ENCODE peak calls at places on chromosome 7, in five cellular contexts. D, C, Y, E and X are unnamed samples.

GRCh38 chr7:86148501-86148900 is 495.2 kb upstream of the GRM3 start:
- DNase-seq in C (no peak), D (no peak), E (no peak), Y (no peak), X (no peak)

GRCh38 chr7:103106336-103107070 is 31.6 kb downstream of the ARMC10 start:
- DNase-seq in C (no peak), D (no peak), E (no peak), Y (no peak), X (no peak)

GRCh38 chr7:116490351-116490750 is 9.2 kb upstream of the CAV2 start:
- DNase-seq in Y (no peak), C (no peak), D (no peak), E (no peak), X (no peak)

GRCh38 chr7:150976529-150977381 is 1.4 kb downstream of the KCNH2 start:
- DNase-seq in E (no peak), Y (no peak), D (no peak), C (peak; percentile 79), X (no peak)

GRCh38 chr7:102093599-102094001 is 193.1 kb upstream of the SH2B2 start:
- DNase-seq in D (no peak), C (no peak), Y (peak; percentile 30), E (no peak), X (no peak)

GRCh38 chr7:6277476-6277875 is 5.1 kb upstream of the CYTH3 start:
- DNase-seq in E (no peak), C (no peak), D (no peak), Y (no peak), X (no peak)

GRCh38 chr7:68865351-68865885 is 732.9 kb upstream of the AUTS2 start:
- DNase-seq in D (no peak), Y (no peak), E (no peak), C (no peak), X (no peak)

GRCh38 chr7:128735433-128735832 is 3.7 kb upstream of the CALU start:
- DNase-seq in E (no peak), D (no peak), C (no peak), Y (no peak), X (no peak)

GRCh38 chr7:133235212-133235883 is 17.5 kb upstream of the EXOC4 start:
- DNase-seq in E (no peak), D (no peak), Y (no peak), C (no peak), X (no peak)

GRCh38 chr7:26912933-26913536 is 48.6 kb upstream of the SKAP2 start:
- DNase-seq in E (no peak), D (no peak), C (no peak), Y (no peak), X (no peak)

GRCh38 chr7:131327626-131328386 is at the start of gene MKLN1:
- DNase-seq in D (peak; percentile 92), C (peak; percentile 91), Y (peak; percentile 94), E (peak; percentile 74), X (no peak)

GRCh38 chr7:158035343-158035742 is 552.3 kb downstream of the PTPRN2 start:
- DNase-seq in C (no peak), Y (no peak), D (no peak), E (no peak), X (no peak)

GRCh38 chr7:51366930-51367613 is 50.5 kb upstream of the COBL start:
- DNase-seq in Y (peak; percentile 7), E (no peak), D (no peak), C (peak; percentile 78), X (no peak)

GRCh38 chr7:149459540-149460433 is 1.1 kb downstream of the ZNF777 start:
- DNase-seq in E (no peak), D (peak; percentile 31), Y (peak; percentile 37), C (peak; percentile 7), X (no peak)

GRCh38 chr7:122886357-122887081 is at the start of gene CADPS2:
- DNase-seq in E (no peak), C (peak; percentile 89), D (no peak), Y (peak; percentile 96), X (peak; percentile 58)

GRCh38 chr7:82805527-82805960 is 357.1 kb downstream of the PCLO start:
- DNase-seq in C (no peak), D (no peak), E (no peak), Y (peak; percentile 95), X (no peak)

GRCh38 chr7:43761919-43762318 is 3.4 kb downstream of the BLVRA start:
- DNase-seq in C (no peak), D (no peak), Y (no peak), E (no peak), X (no peak)

GRCh38 chr7:155251831-155252230 is 45.8 kb upstream of the INSIG1 start:
- DNase-seq in D (no peak), Y (no peak), C (no peak), E (no peak), X (no peak)

GRCh38 chr7:3089493-3089892 is 45.8 kb upstream of the CARD11 start:
- DNase-seq in D (no peak), Y (peak; percentile 35), C (no peak), E (no peak), X (no peak)

GRCh38 chr7:157176771-157177170 is 38.0 kb downstream of the UBE3C start:
- DNase-seq in E (no peak), D (no peak), Y (no peak), C (no peak), X (no peak)

GRCh38 chr7:46155367-46155766 is 234.3 kb upstream of the IGFBP3 start:
- DNase-seq in C (no peak), Y (no peak), E (no peak), D (no peak), X (no peak)

GRCh38 chr7:137304624-137305235 is 38.8 kb downstream of the PTN start:
- DNase-seq in C (no peak), D (no peak), Y (no peak), E (no peak), X (no peak)

GRCh38 chr7:16891338-16891737 is 9.6 kb upstream of the AGR3 start:
- DNase-seq in D (no peak), C (peak; percentile 77), E (no peak), Y (peak; percentile 80), X (peak; percentile 58)

GRCh38 chr7:105853931-105854419 is 22.4 kb downstream of the ATXN7L1 start:
- DNase-seq in Y (peak; percentile 83), E (no peak), C (no peak), D (no peak), X (no peak)